ENCODE peak calls at places on chromosomes 11 and 22, in four cellular contexts. S is cardiac fibroblast, W is LoVo, G is kidney tubule cell. V is an unnamed sample.

GRCh38 chr11:31805037-31805628 is 6.0 kb downstream of the PAX6 start:
- DNase-seq in S (no peak), W (no peak), G (no peak), V (peak)

GRCh38 chr22:41267958-41268357 is 18.0 kb downstream of the RANGAP1 start:
- DNase-seq in S (no peak), W (no peak), G (no peak), V (no peak)

GRCh38 chr11:112612283-112612849 is 348.9 kb upstream of the NCAM1 start:
- DNase-seq in S (no peak), W (no peak), G (no peak), V (peak)

GRCh38 chr11:16080688-16081388 is 275.5 kb downstream of the SOX6 start:
- DNase-seq in S (no peak), W (no peak), G (no peak), V (no peak)

GRCh38 chr11:46326813-46327416 is 20.3 kb upstream of the DGKZ start:
- DNase-seq in S (no peak), W (no peak), G (no peak), V (no peak)

GRCh38 chr11:78082146-78082545 is 2.5 kb upstream of the NDUFC2 start:
- DNase-seq in S (no peak), W (no peak), G (no peak), V (no peak)

GRCh38 chr22:37568448-37569008 is 8.2 kb downstream of the CDC42EP1 start:
- DNase-seq in S (no peak), W (no peak), G (no peak), V (no peak)

GRCh38 chr11:12461516-12461915 is 84.1 kb downstream of the PARVA start:
- DNase-seq in S (no peak), W (no peak), G (peak), V (no peak)

GRCh38 chr22:18056161-18056666 is 21.6 kb upstream of the PEX26 start:
- DNase-seq in S (peak), W (no peak), G (peak), V (no peak)